ENCODE peak calls at places on chromosomes 11 and 22, in nine cellular contexts. G is Right ventricle myocardium superior; K is NCI-H2107; U is skeletal muscle cell; O is RPMI7951; H is spleen; B is left colon; J is lower leg skin; W is activated CD8-positive, alpha-beta T cell treated with anti-CD3 and anti-CD28 coated beads for 36 hours. Z is an unnamed sample.

GRCh38 chr11:8593455-8593854 is 573 bp downstream of the STK33 start:
- DNase-seq in B (no peak), W (no peak), U (no peak), G (no peak), H (no peak), K (no peak), O (no peak), J (no peak), Z (no peak)

GRCh38 chr11:75734491-75735180 is 17.0 kb downstream of the MOGAT2 start:
- DNase-seq in B (peak), W (no peak), K (no peak), J (peak), G (no peak), U (no peak), O (no peak), H (no peak), Z (no peak)

GRCh38 chr11:45890886-45891550 is 5.6 kb downstream of the MAPK8IP1 start:
- DNase-seq in K (no peak), J (no peak), O (no peak), G (peak), B (no peak), W (no peak), U (no peak), H (no peak), Z (no peak)

GRCh38 chr11:59207988-59208432 is 4.7 kb downstream of the MPEG1 start:
- DNase-seq in W (peak), U (peak), O (peak), K (no peak), B (no peak), H (no peak), J (no peak), G (peak), Z (no peak)

GRCh38 chr11:14756349-14756748 is 112.7 kb downstream of the PDE3B start:
- DNase-seq in J (no peak), O (no peak), B (no peak), U (no peak), H (no peak), K (no peak), W (no peak), G (no peak), Z (no peak)

GRCh38 chr11:44537679-44538078 is 27.8 kb upstream of the CD82 start:
- DNase-seq in O (no peak), K (no peak), G (no peak), J (no peak), U (no peak), H (no peak), W (no peak), B (no peak), Z (no peak)

GRCh38 chr11:10490398-10491232 is 35.6 kb downstream of the AMPD3 start:
- DNase-seq in G (peak), U (peak), O (peak), K (no peak), W (no peak), H (peak), B (peak), J (peak), Z (peak)

GRCh38 chr11:2762451-2762850 is 62.7 kb upstream of the KCNQ1OT1 start:
- DNase-seq in G (peak), H (peak), B (no peak), U (no peak), J (peak), K (no peak), O (no peak), W (no peak), Z (no peak)

GRCh38 chr11:60887531-60887930 is 18.9 kb downstream of the PRPF19 start:
- DNase-seq in W (peak), K (no peak), U (no peak), G (no peak), O (peak), B (peak), H (no peak), J (peak), Z (no peak)

GRCh38 chr11:109039611-109040010 is 374.7 kb downstream of the DDX10 start:
- DNase-seq in U (no peak), K (no peak), J (no peak), O (no peak), G (no peak), W (no peak), H (no peak), B (no peak), Z (no peak)

GRCh38 chr11:73009972-73010371 is 132.1 kb downstream of the FCHSD2 start:
- DNase-seq in O (no peak), G (no peak), K (no peak), H (no peak), J (no peak), B (no peak), U (no peak), W (no peak), Z (no peak)

GRCh38 chr22:44444341-44445306 is 53.4 kb downstream of the RTL6 start:
- DNase-seq in B (no peak), J (peak), U (no peak), K (no peak), H (peak), W (peak), O (no peak), G (no peak), Z (no peak)

GRCh38 chr11:29173660-29174062 is 843.2 kb downstream of the KCNA4 start:
- DNase-seq in G (no peak), U (peak), H (no peak), B (no peak), O (peak), K (no peak), J (no peak), W (no peak), Z (no peak)

GRCh38 chr11:27757953-27758352 is 57.7 kb upstream of the BDNF start:
- DNase-seq in H (no peak), K (no peak), W (no peak), U (peak), O (peak), G (no peak), J (no peak), B (no peak), Z (no peak)

GRCh38 chr11:118224512-118225180 is at the start of gene JAML:
- DNase-seq in H (no peak), B (peak), W (peak), J (no peak), G (no peak), U (no peak), O (no peak), K (no peak), Z (no peak)

GRCh38 chr22:21681566-21682370 is 16.0 kb downstream of the PPIL2 start:
- DNase-seq in W (peak), U (no peak), O (no peak), J (no peak), G (no peak), B (no peak), K (no peak), H (no peak), Z (no peak)

GRCh38 chr22:31055322-31056159 is 25.6 kb upstream of the SMTN start:
- DNase-seq in H (no peak), G (peak), O (peak), W (no peak), K (peak), U (peak), B (peak), J (peak), Z (peak)

GRCh38 chr11:8640305-8640932 is 42.0 kb downstream of the TRIM66 start:
- DNase-seq in B (no peak), J (no peak), O (no peak), G (no peak), H (no peak), U (no peak), W (no peak), K (no peak), Z (no peak)

GRCh38 chr11:126113515-126113957 is 50.9 kb upstream of the CDON start:
- DNase-seq in U (peak), K (no peak), B (peak), J (peak), W (no peak), G (peak), O (peak), H (peak), Z (peak)

Z was measured in tibial nerve.